ENCODE peak calls at places on chromosomes 6 and 20, in five cellular contexts. One of them, this sample, is unnamed.

GRCh38 chr6:34834789-34835518 is 43.1 kb downstream of the BLTP3A start:
- DNase-seq in NCI-H2081: no peak
- DNase-seq in anterior cingulate cortex: no peak
- DNase-seq in NCI-H1092 treated with DMSO at 0.1 percent for 48 hours: no peak
- DNase-seq in chondrocyte: no peak
- DNase-seq in this sample: peak

GRCh38 chr6:143634486-143634885 is 43.3 kb upstream of the PHACTR2 start:
- DNase-seq in NCI-H2081: no peak
- DNase-seq in anterior cingulate cortex: no peak
- DNase-seq in chondrocyte: no peak
- DNase-seq in NCI-H1092 treated with DMSO at 0.1 percent for 48 hours: no peak
- DNase-seq in this sample: no peak

GRCh38 chr20:63454729-63455567 is 17.5 kb downstream of the KCNQ2 start:
- DNase-seq in NCI-H1092 treated with DMSO at 0.1 percent for 48 hours: peak
- DNase-seq in anterior cingulate cortex: no peak
- DNase-seq in chondrocyte: no peak
- DNase-seq in NCI-H2081: peak
- DNase-seq in this sample: no peak

GRCh38 chr20:49893242-49894072 is 21.9 kb downstream of the SPATA2 start:
- DNase-seq in chondrocyte: peak
- DNase-seq in NCI-H2081: no peak
- DNase-seq in NCI-H1092 treated with DMSO at 0.1 percent for 48 hours: no peak
- DNase-seq in anterior cingulate cortex: no peak
- DNase-seq in this sample: no peak

GRCh38 chr6:143621876-143622605 is 55.7 kb upstream of the PHACTR2 start:
- DNase-seq in NCI-H2081: no peak
- DNase-seq in chondrocyte: no peak
- DNase-seq in NCI-H1092 treated with DMSO at 0.1 percent for 48 hours: no peak
- DNase-seq in anterior cingulate cortex: no peak
- DNase-seq in this sample: no peak

GRCh38 chr6:163406320-163406719 is 8.2 kb upstream of the QKI start:
- DNase-seq in chondrocyte: no peak
- DNase-seq in NCI-H1092 treated with DMSO at 0.1 percent for 48 hours: no peak
- DNase-seq in NCI-H2081: no peak
- DNase-seq in anterior cingulate cortex: no peak
- DNase-seq in this sample: no peak

GRCh38 chr6:24738732-24739131 is 19.8 kb upstream of the C6orf62 start:
- DNase-seq in NCI-H1092 treated with DMSO at 0.1 percent for 48 hours: no peak
- DNase-seq in anterior cingulate cortex: no peak
- DNase-seq in chondrocyte: no peak
- DNase-seq in NCI-H2081: no peak
- DNase-seq in this sample: no peak

GRCh38 chr6:37276916-37277509 is 19.1 kb upstream of the TMEM217 start:
- DNase-seq in anterior cingulate cortex: no peak
- DNase-seq in NCI-H1092 treated with DMSO at 0.1 percent for 48 hours: no peak
- DNase-seq in chondrocyte: no peak
- DNase-seq in NCI-H2081: no peak
- DNase-seq in this sample: no peak

GRCh38 chr20:46731770-46732169 is 22.3 kb downstream of the SLC2A10 start:
- DNase-seq in anterior cingulate cortex: no peak
- DNase-seq in NCI-H2081: no peak
- DNase-seq in chondrocyte: no peak
- DNase-seq in NCI-H1092 treated with DMSO at 0.1 percent for 48 hours: no peak
- DNase-seq in this sample: no peak

GRCh38 chr6:21742238-21742660 is 148.7 kb downstream of the SOX4 start:
- DNase-seq in NCI-H2081: peak
- DNase-seq in chondrocyte: no peak
- DNase-seq in NCI-H1092 treated with DMSO at 0.1 percent for 48 hours: no peak
- DNase-seq in anterior cingulate cortex: no peak
- DNase-seq in this sample: no peak

GRCh38 chr20:52590100-52590499 is 382.1 kb upstream of the TSHZ2 start:
- DNase-seq in anterior cingulate cortex: no peak
- DNase-seq in NCI-H1092 treated with DMSO at 0.1 percent for 48 hours: no peak
- DNase-seq in chondrocyte: no peak
- DNase-seq in NCI-H2081: no peak
- DNase-seq in this sample: no peak